ENCODE peak calls at places on chromosomes 12 and 14, in six cellular contexts. M is lower lobe of right lung, B is omental fat pad, I is suprapubic skin, C is fibroblast of mammary gland, Y is glutamatergic neuron. V is an unnamed sample.

GRCh38 chr12:74415633-74416032 is 122.0 kb upstream of the ATXN7L3B start:
- DNase-seq in M (no peak), B (no peak), I (no peak), C (peak; percentile 21), Y (no peak), V (peak; percentile 10)

GRCh38 chr14:34064349-34064748 is 113.5 kb upstream of the EGLN3 start:
- DNase-seq in M (no peak), B (no peak), I (peak; percentile 75), C (peak; percentile 93), Y (no peak), V (no peak)

GRCh38 chr12:57770734-57771133 is 1.2 kb downstream of the METTL1 start:
- DNase-seq in M (no peak), B (no peak), I (no peak), C (no peak), Y (no peak), V (no peak)

GRCh38 chr12:89309452-89309802 is 42.9 kb downstream of the DUSP6 start:
- DNase-seq in M (no peak), B (no peak), I (no peak), C (no peak), Y (no peak), V (no peak)

GRCh38 chr14:34232790-34233189 is 229.2 kb downstream of the SPTSSA start:
- DNase-seq in M (no peak), B (no peak), I (no peak), C (no peak), Y (no peak), V (no peak)

GRCh38 chr12:3106564-3106963 is 29.4 kb downstream of the TSPAN9 start:
- DNase-seq in M (no peak), B (no peak), I (no peak), C (no peak), Y (no peak), V (no peak)

GRCh38 chr12:98371419-98371818 is 144.0 kb upstream of the TMPO start:
- DNase-seq in M (no peak), B (no peak), I (no peak), C (no peak), Y (no peak), V (no peak)

GRCh38 chr14:105039458-105040205 is 18.7 kb upstream of the CDCA4 start:
- DNase-seq in M (peak; percentile 9), B (no peak), I (no peak), C (no peak), Y (no peak), V (no peak)

GRCh38 chr14:68140111-68140741 is 320.6 kb downstream of the RAD51B start:
- DNase-seq in M (no peak), B (peak; percentile 25), I (peak; percentile 70), C (peak; percentile 99), Y (no peak), V (peak; percentile 15)

DNA sequence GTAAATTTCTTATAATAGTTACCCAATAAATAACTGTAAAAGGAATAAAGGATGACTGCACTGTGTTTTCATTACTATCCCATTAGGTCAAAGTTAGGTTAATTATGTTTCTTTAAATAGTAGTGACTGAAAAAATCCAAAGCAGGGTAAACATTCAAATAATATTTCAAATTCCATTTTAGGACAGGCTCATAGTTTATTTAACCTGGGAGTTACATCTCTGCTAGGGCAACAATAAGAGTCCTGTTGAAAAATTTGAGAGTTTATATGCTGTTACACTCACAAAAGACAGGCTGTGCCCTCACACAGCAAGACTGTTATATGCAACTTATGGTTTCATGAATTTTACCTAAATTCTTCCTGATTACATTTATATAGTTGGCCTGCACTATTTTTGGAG is 8.0 kb downstream of the ERP27 start:
- DNase-seq in M (no peak), B (no peak), I (no peak), C (no peak), Y (no peak), V (no peak)
- TF ChIP-seq CTCF in M (no peak), B (no peak), I (no peak), C (no peak), Y (no peak), V (no peak)

DNA sequence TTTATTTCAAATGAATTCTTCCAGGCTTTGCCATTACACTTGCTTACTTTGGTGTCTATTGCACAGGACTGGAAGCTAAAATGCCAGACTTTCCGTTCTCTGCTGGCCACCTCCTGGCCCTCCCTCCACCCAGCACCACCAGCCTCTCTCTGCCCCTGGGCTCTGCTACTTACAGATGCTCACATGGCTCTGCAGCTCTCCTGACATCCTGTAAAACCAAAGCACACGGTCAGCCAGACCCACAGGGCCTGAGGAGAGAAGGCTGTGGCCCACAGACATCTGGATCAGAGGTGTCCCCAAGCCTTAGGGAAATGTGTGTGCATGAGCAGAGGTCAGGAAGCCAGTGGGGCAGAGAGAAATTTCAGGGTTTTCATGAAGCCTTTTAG is 11.6 kb upstream of the KRT1 start:
- DNase-seq in M (no peak), B (no peak), I (no peak), C (no peak), Y (no peak), V (no peak)
- TF ChIP-seq CTCF in M (no peak), B (no peak), I (no peak), C (no peak), Y (no peak), V (no peak)

DNA sequence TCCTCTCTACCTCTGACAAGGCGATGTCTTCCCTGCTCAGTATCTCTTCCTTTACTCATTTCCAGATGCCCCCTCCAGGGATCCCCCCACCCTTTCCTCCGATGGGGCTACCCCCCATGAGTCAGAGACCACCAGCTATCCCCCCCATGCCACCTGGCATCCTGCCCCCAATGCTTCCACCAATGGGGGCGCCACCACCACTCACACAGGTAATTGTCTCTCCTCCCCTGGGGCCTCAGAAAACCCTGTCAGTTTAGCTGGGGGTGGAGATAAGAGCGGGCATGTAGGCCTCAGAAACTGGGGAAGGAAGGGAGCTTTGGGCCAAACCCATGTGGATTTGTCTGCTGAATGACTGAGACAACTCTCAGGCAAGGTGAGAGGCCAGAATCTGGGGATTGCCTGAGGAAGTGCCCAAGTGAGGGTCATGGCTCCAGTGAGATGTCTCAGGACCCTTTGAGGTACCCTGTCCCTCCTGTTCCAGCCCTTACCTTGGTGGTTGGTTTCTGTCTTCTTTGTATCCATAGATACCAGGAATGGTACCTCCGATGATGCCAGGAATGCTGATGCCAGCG is 8.1 kb downstream of the PRPF40B start:
- DNase-seq in M (no peak), B (no peak), I (peak; percentile 50), C (no peak), Y (no peak), V (no peak)
- TF ChIP-seq CTCF in M (no peak), B (no peak), I (no peak), C (no peak), Y (no peak), V (no peak)

GRCh38 chr14:32382704-32383103 is 53.6 kb downstream of the AKAP6 start:
- DNase-seq in M (no peak), B (no peak), I (no peak), C (peak; percentile 41), Y (peak; percentile 48), V (no peak)
- TF ChIP-seq CTCF in M (no peak), B (no peak), I (no peak), C (peak; percentile 63), Y (no peak), V (peak; percentile 22)